ENCODE peak calls at places on chromosomes 7 and 10, in eight cellular contexts. B, D, W, A, E, S, P and X are unnamed samples.

GRCh38 chr10:62451606-62451965 is 77.4 kb downstream of the ZNF365 start:
- DNase-seq in E (no peak), B (no peak), P (no peak), D (no peak), S (no peak), A (no peak), W (no peak), X (no peak)

GRCh38 chr10:111126073-111126472 is 49.2 kb downstream of the ADRA2A start:
- DNase-seq in B (no peak), D (no peak), E (no peak), A (no peak), W (peak; percentile 5), S (no peak), P (peak; percentile 7), X (no peak)

GRCh38 chr10:96352587-96352986 is 6.2 kb downstream of the OPALIN start:
- DNase-seq in B (no peak), E (no peak), D (no peak), W (no peak), S (no peak), P (no peak), A (no peak), X (no peak)

GRCh38 chr10:35913628-35914027 is 271.5 kb upstream of the FZD8 start:
- DNase-seq in E (no peak), P (peak; percentile 64), D (no peak), B (no peak), W (no peak), S (no peak), A (no peak), X (no peak)

GRCh38 chr10:7610651-7611389 is 55.9 kb downstream of the ITIH5 start:
- DNase-seq in A (no peak), P (peak; percentile 13), E (no peak), S (no peak), W (no peak), D (no peak), B (no peak), X (no peak)

GRCh38 chr7:102155821-102156441 is 130.7 kb upstream of the SH2B2 start:
- DNase-seq in E (no peak), B (no peak), P (no peak), D (no peak), S (no peak), W (no peak), A (no peak), X (no peak)

GRCh38 chr10:49323171-49323895 is 24.4 kb downstream of the C10orf71 start:
- DNase-seq in A (peak; percentile 78), B (no peak), E (no peak), W (no peak), S (no peak), P (no peak), D (no peak), X (no peak)

GRCh38 chr7:45710271-45711160 is 136.3 kb downstream of the ADCY1 start:
- DNase-seq in W (peak; percentile 37), A (no peak), S (no peak), D (no peak), E (peak; percentile 9), P (no peak), B (no peak), X (no peak)

GRCh38 chr7:115911466-115911865 is 119.1 kb downstream of the TFEC start:
- DNase-seq in P (no peak), B (no peak), A (no peak), E (no peak), W (no peak), D (no peak), S (no peak), X (no peak)

GRCh38 chr7:98760201-98760651 is 109.6 kb downstream of the TMEM130 start:
- DNase-seq in D (no peak), A (no peak), S (no peak), P (no peak), W (no peak), B (no peak), E (no peak), X (no peak)

GRCh38 chr10:84198206-84198915 is 4.0 kb downstream of the CDHR1 start:
- DNase-seq in B (no peak), P (no peak), D (no peak), S (no peak), W (no peak), A (no peak), E (no peak), X (no peak)

GRCh38 chr10:3805791-3806381 is 20.9 kb upstream of the KLF6 start:
- DNase-seq in D (peak; percentile 56), S (peak; percentile 45), E (peak; percentile 65), P (peak; percentile 24), W (peak; percentile 80), B (no peak), A (no peak), X (peak; percentile 35)

GRCh38 chr10:87706731-87707130 is 47.1 kb downstream of the PAPSS2 start:
- DNase-seq in E (no peak), A (no peak), S (no peak), D (no peak), P (no peak), W (no peak), B (no peak), X (no peak)

GRCh38 chr10:101778781-101779543 is 3.0 kb upstream of the FGF8 start:
- DNase-seq in P (no peak), W (peak; percentile 45), S (no peak), A (no peak), B (no peak), D (no peak), E (peak; percentile 49), X (no peak)

GRCh38 chr7:119175916-119176627 is 951.6 kb downstream of the ANKRD7 start:
- DNase-seq in E (peak; percentile 23), P (peak; percentile 88), A (peak; percentile 57), W (peak; percentile 54), D (peak; percentile 54), S (no peak), B (no peak), X (peak; percentile 79)

GRCh38 chr7:16816820-16817219 is 12.0 kb upstream of the AGR2 start:
- DNase-seq in P (no peak), A (no peak), E (no peak), B (no peak), W (no peak), D (no peak), S (no peak), X (no peak)